ENCODE peak calls at places on chromosome 12, in eight cellular contexts. L, Z, T, U, P, X, B and I are unnamed samples.
A peak's percentile ranks its signal among the peaks of the same experiment; 100 is the strongest.

GRCh38 chr12:119153477-119154434 is 25.0 kb upstream of the HSPB8 start:
- DNase-seq in P (peak; percentile 100), L (no peak), U (peak; percentile 25), Z (peak; percentile 17), B (peak; percentile 37), T (no peak), X (peak; percentile 49), I (peak; percentile 100)

GRCh38 chr12:110844551-110845395 is 2.0 kb upstream of the CCDC63 start:
- DNase-seq in T (no peak), L (no peak), Z (no peak), U (peak; percentile 81), X (peak; percentile 23), B (peak; percentile 35), P (no peak), I (no peak)

GRCh38 chr12:56683-57346 is 9.8 kb upstream of the IQSEC3 start:
- DNase-seq in P (peak; percentile 8), Z (no peak), B (no peak), X (no peak), L (no peak), U (no peak), T (no peak), I (peak; percentile 66)

GRCh38 chr12:20567413-20567812 is 127.7 kb upstream of the SLCO1C1 start:
- DNase-seq in L (no peak), B (no peak), T (no peak), X (no peak), P (no peak), U (no peak), Z (peak; percentile 23), I (no peak)

GRCh38 chr12:98533723-98534251 is 18.4 kb downstream of the TMPO start:
- DNase-seq in X (peak; percentile 49), L (no peak), U (peak; percentile 28), Z (peak; percentile 36), B (no peak), T (no peak), P (no peak), I (no peak)

GRCh38 chr12:58521152-58521551 is 399.2 kb downstream of the LRIG3 start:
- DNase-seq in U (no peak), B (no peak), T (no peak), X (no peak), Z (no peak), L (no peak), P (no peak), I (no peak)

GRCh38 chr12:110920324-110920910 is at the start of gene MYL2:
- DNase-seq in U (no peak), P (no peak), T (no peak), B (no peak), Z (no peak), X (no peak), L (no peak), I (no peak)

GRCh38 chr12:108804361-108804949 is 52.9 kb downstream of the SSH1 start:
- DNase-seq in B (peak; percentile 37), Z (peak; percentile 95), L (no peak), P (no peak), U (peak; percentile 62), X (peak; percentile 98), T (no peak), I (peak; percentile 64)

GRCh38 chr12:100858658-100859057 is 64.1 kb downstream of the ANO4 start:
- DNase-seq in B (no peak), X (no peak), Z (peak; percentile 16), U (no peak), P (no peak), T (no peak), L (no peak), I (no peak)

GRCh38 chr12:105723066-105723465 is 392.6 kb downstream of the C12orf75 start:
- DNase-seq in U (no peak), Z (no peak), X (no peak), L (no peak), P (no peak), B (no peak), T (no peak), I (no peak)

GRCh38 chr12:112285600-112286401 is 96.4 kb downstream of the HECTD4 start:
- DNase-seq in T (no peak), B (no peak), U (no peak), Z (no peak), X (no peak), P (no peak), L (no peak), I (no peak)

GRCh38 chr12:103288016-103288415 is 207.8 kb downstream of the C12orf42 start:
- DNase-seq in P (peak; percentile 7), B (no peak), L (no peak), X (no peak), U (no peak), T (no peak), Z (no peak), I (no peak)

GRCh38 chr12:120261951-120262851 is 3.3 kb downstream of the PXN start:
- DNase-seq in L (no peak), T (no peak), X (no peak), U (no peak), B (no peak), P (no peak), Z (no peak), I (peak; percentile 43)

GRCh38 chr12:66822961-66823360 is 144.1 kb upstream of the GRIP1 start:
- DNase-seq in L (no peak), P (no peak), T (no peak), Z (no peak), B (no peak), U (no peak), X (no peak), I (no peak)

GRCh38 chr12:62631531-62632520 is 165.2 kb downstream of the MON2 start:
- DNase-seq in L (no peak), B (peak; percentile 71), X (peak; percentile 73), P (peak; percentile 84), Z (peak; percentile 61), T (peak; percentile 13), U (peak; percentile 45), I (peak; percentile 94)

GRCh38 chr12:106245767-106246166 is 2.1 kb downstream of the CKAP4 start:
- DNase-seq in Z (peak; percentile 54), P (no peak), B (no peak), L (no peak), X (peak; percentile 63), U (peak; percentile 28), T (no peak), I (peak; percentile 59)

GRCh38 chr12:4353785-4354208 is 25.7 kb downstream of the FGF23 start:
- DNase-seq in T (no peak), L (peak; percentile 19), U (peak; percentile 24), B (no peak), Z (no peak), X (peak; percentile 14), P (peak; percentile 68), I (peak; percentile 78)

GRCh38 chr12:65449400-65449799 is 170.9 kb downstream of the MSRB3 start:
- DNase-seq in T (no peak), B (no peak), P (no peak), L (no peak), U (peak; percentile 14), Z (peak; percentile 65), X (peak; percentile 43), I (no peak)

GRCh38 chr12:57435288-57435687 is 704 bp downstream of the INHBC start:
- DNase-seq in U (no peak), B (no peak), X (no peak), T (no peak), P (no peak), Z (no peak), L (no peak), I (no peak)

GRCh38 chr12:57444744-57445143 is 10.2 kb downstream of the INHBC start:
- DNase-seq in U (no peak), Z (no peak), P (no peak), X (no peak), L (no peak), T (no peak), B (no peak), I (no peak)

GRCh38 chr12:57434517-57435223 is at the start of gene INHBC:
- DNase-seq in X (no peak), T (no peak), P (no peak), U (no peak), L (no peak), B (no peak), Z (no peak), I (no peak)

GRCh38 chr12:57439762-57440266 is 5.2 kb downstream of the INHBC start:
- DNase-seq in B (no peak), U (no peak), Z (no peak), T (no peak), X (no peak), L (no peak), P (no peak), I (no peak)
- H3K27me3 ChIP-seq in B (no peaks in the 10 kb centered on the region), U (no peaks in the 10 kb centered on the region), Z (no peaks in the 10 kb centered on the region), T (no peaks in the 10 kb centered on the region), X (no peaks in the 10 kb centered on the region), L (no peaks in the 10 kb centered on the region), P (no peaks in the 10 kb centered on the region), I (no peaks in the 10 kb centered on the region)

DNA sequence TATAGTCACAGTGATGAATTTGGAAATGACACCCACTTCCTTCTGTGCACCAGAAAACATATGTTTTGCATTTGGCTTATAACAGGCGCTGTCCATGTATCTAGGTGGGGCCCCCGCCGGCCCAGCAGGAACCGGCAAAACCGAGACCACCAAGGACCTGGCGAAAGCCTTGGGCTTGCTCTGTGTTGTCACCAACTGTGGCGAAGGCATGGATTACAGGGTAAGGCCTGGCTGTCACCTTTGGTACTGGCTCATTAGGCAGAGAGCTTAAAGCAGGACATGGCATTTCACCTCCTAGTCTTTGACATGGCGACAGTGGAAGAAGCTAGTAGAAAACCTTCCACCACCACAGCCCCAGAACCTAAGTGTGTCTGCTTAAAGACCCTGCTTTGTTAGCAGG is 85.8 kb downstream of the DNAH10 start:
- DNase-seq in Z (no peak), B (no peak), T (no peak), L (no peak), X (no peak), U (no peak), P (no peak), I (peak; percentile 39)
- H3K27me3 ChIP-seq in Z (peaks cover 15% of the 10 kb centered on the region), B (no peaks in the 10 kb centered on the region), T (no peaks in the 10 kb centered on the region), L (no peaks in the 10 kb centered on the region), X (no peaks in the 10 kb centered on the region), U (no peaks in the 10 kb centered on the region), P (no peaks in the 10 kb centered on the region), I (no peaks in the 10 kb centered on the region)

DNA sequence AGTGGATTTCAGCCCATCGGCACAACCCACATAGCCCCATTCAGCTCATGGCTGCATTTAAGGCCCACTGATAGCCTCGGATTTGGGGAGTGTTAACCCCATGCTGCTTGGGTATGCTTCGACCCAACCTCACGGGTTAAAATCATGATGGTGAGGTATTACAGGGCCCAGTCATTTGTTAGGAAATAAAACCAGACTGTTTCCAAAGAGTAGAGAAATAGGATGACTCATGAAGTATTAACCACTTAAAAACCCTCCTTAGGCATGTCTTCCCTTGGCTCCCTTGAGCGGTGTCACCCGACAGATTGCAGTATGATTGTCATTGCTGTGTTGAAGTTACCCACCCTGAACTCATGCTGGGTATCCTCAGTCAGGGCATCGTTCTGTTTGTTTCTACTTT is 289.1 kb downstream of the CACNA1C start:
- DNase-seq in P (no peak), T (no peak), L (no peak), Z (peak; percentile 89), X (peak; percentile 91), U (peak; percentile 60), B (no peak), I (no peak)
- H3K27me3 ChIP-seq in P (no peaks in the 10 kb centered on the region), T (no peaks in the 10 kb centered on the region), L (no peaks in the 10 kb centered on the region), Z (no peaks in the 10 kb centered on the region), X (no peaks in the 10 kb centered on the region), U (no peaks in the 10 kb centered on the region), B (no peaks in the 10 kb centered on the region), I (no peaks in the 10 kb centered on the region)

DNA sequence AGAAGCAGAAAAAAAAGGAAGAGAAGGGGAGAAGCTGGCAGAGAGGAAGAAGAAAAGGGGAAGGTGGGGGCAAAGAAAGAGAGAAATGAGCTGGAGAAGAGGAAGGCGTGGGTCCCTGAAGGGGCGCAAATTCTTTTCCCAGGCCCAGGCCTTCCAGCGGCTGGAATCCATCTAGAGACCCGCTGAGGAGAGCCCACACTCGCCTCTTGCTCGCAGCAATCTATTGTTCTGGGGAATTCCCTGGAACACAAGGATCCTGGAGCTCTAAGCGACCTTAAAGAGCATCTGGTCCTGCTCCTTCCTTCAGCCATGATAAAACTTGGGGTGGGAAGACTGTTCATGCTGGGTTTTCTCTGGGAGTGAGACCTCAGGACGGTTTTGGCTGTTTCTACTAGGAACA is 41.2 kb upstream of the FKBP4 start:
- DNase-seq in B (no peak), L (no peak), Z (no peak), T (no peak), X (no peak), P (peak; percentile 75), U (no peak), I (no peak)
- H3K27me3 ChIP-seq in B (peaks cover 69% of the 10 kb centered on the region), L (peaks cover 19% of the 10 kb centered on the region), Z (peaks cover 17% of the 10 kb centered on the region), T (no peaks in the 10 kb centered on the region), X (no peaks in the 10 kb centered on the region), P (peaks cover 18% of the 10 kb centered on the region), U (peaks cover 56% of the 10 kb centered on the region), I (peaks cover 43% of the 10 kb centered on the region)